ENCODE peak calls at places on chromosomes 5 and 9, in ten cellular contexts. One of them, this sample, is unnamed.

GRCh38 chr9:117412006-117412715 is 2.7 kb downstream of the ASTN2 start:
- DNase-seq in IMR-90: no peak
- DNase-seq in fibroblast of gingiva: no peak
- DNase-seq in astrocyte of the spinal cord: no peak
- DNase-seq in naive thymus-derived CD8-positive, alpha-beta T cell: no peak
- DNase-seq in GM12891: no peak
- DNase-seq in activated CD8-positive, alpha-beta memory T cell treated with anti-CD3 and anti-CD28 coated beads for 1 hour: no peak
- DNase-seq in GM20000: no peak
- DNase-seq in KBM-7: no peak
- DNase-seq in neuronal stem cell: no peak
- DNase-seq in this sample: no peak

GRCh38 chr9:6410653-6411052 is 2.3 kb upstream of the UHRF2 start:
- DNase-seq in IMR-90: no peak
- DNase-seq in fibroblast of gingiva: no peak
- DNase-seq in astrocyte of the spinal cord: no peak
- DNase-seq in naive thymus-derived CD8-positive, alpha-beta T cell: no peak
- DNase-seq in GM12891: no peak
- DNase-seq in activated CD8-positive, alpha-beta memory T cell treated with anti-CD3 and anti-CD28 coated beads for 1 hour: no peak
- DNase-seq in GM20000: no peak
- DNase-seq in KBM-7: peak; percentile 33
- DNase-seq in neuronal stem cell: no peak
- DNase-seq in this sample: no peak

GRCh38 chr9:73265876-73266275 is 114.2 kb downstream of the ANXA1 start:
- DNase-seq in IMR-90: no peak
- DNase-seq in fibroblast of gingiva: no peak
- DNase-seq in astrocyte of the spinal cord: no peak
- DNase-seq in naive thymus-derived CD8-positive, alpha-beta T cell: no peak
- DNase-seq in GM12891: no peak
- DNase-seq in activated CD8-positive, alpha-beta memory T cell treated with anti-CD3 and anti-CD28 coated beads for 1 hour: no peak
- DNase-seq in GM20000: no peak
- DNase-seq in KBM-7: no peak
- DNase-seq in neuronal stem cell: no peak
- DNase-seq in this sample: no peak

GRCh38 chr5:83209963-83210362 is 132.6 kb downstream of the XRCC4 start:
- DNase-seq in IMR-90: no peak
- DNase-seq in fibroblast of gingiva: no peak
- DNase-seq in astrocyte of the spinal cord: no peak
- DNase-seq in naive thymus-derived CD8-positive, alpha-beta T cell: no peak
- DNase-seq in GM12891: no peak
- DNase-seq in activated CD8-positive, alpha-beta memory T cell treated with anti-CD3 and anti-CD28 coated beads for 1 hour: no peak
- DNase-seq in GM20000: no peak
- DNase-seq in KBM-7: no peak
- DNase-seq in neuronal stem cell: no peak
- DNase-seq in this sample: no peak

GRCh38 chr9:125904155-125904841 is 157.1 kb downstream of the PBX3 start:
- DNase-seq in IMR-90: peak; percentile 11
- DNase-seq in fibroblast of gingiva: no peak
- DNase-seq in astrocyte of the spinal cord: no peak
- DNase-seq in naive thymus-derived CD8-positive, alpha-beta T cell: no peak
- DNase-seq in GM12891: no peak
- DNase-seq in activated CD8-positive, alpha-beta memory T cell treated with anti-CD3 and anti-CD28 coated beads for 1 hour: no peak
- DNase-seq in GM20000: no peak
- DNase-seq in KBM-7: peak; percentile 69
- DNase-seq in neuronal stem cell: no peak
- DNase-seq in this sample: peak; percentile 3

GRCh38 chr5:24268482-24269056 is 376.2 kb downstream of the CDH10 start:
- DNase-seq in IMR-90: no peak
- DNase-seq in fibroblast of gingiva: no peak
- DNase-seq in astrocyte of the spinal cord: no peak
- DNase-seq in naive thymus-derived CD8-positive, alpha-beta T cell: no peak
- DNase-seq in GM12891: no peak
- DNase-seq in activated CD8-positive, alpha-beta memory T cell treated with anti-CD3 and anti-CD28 coated beads for 1 hour: no peak
- DNase-seq in GM20000: no peak
- DNase-seq in KBM-7: no peak
- DNase-seq in neuronal stem cell: no peak
- DNase-seq in this sample: no peak

GRCh38 chr9:116572095-116572748 is 114.9 kb upstream of the TRIM32 start:
- DNase-seq in IMR-90: peak; percentile 84
- DNase-seq in fibroblast of gingiva: peak; percentile 89
- DNase-seq in astrocyte of the spinal cord: peak; percentile 76
- DNase-seq in naive thymus-derived CD8-positive, alpha-beta T cell: no peak
- DNase-seq in GM12891: peak; percentile 47
- DNase-seq in activated CD8-positive, alpha-beta memory T cell treated with anti-CD3 and anti-CD28 coated beads for 1 hour: no peak
- DNase-seq in GM20000: peak; percentile 71
- DNase-seq in KBM-7: peak; percentile 80
- DNase-seq in neuronal stem cell: peak; percentile 79
- DNase-seq in this sample: no peak

GRCh38 chr9:130938652-130939404 is at the start of gene FIBCD1:
- DNase-seq in IMR-90: peak; percentile 34
- DNase-seq in fibroblast of gingiva: no peak
- DNase-seq in astrocyte of the spinal cord: peak; percentile 53
- DNase-seq in naive thymus-derived CD8-positive, alpha-beta T cell: no peak
- DNase-seq in GM12891: peak; percentile 75
- DNase-seq in activated CD8-positive, alpha-beta memory T cell treated with anti-CD3 and anti-CD28 coated beads for 1 hour: no peak
- DNase-seq in GM20000: peak; percentile 84
- DNase-seq in KBM-7: peak; percentile 42
- DNase-seq in neuronal stem cell: no peak
- DNase-seq in this sample: peak; percentile 71

GRCh38 chr5:135437796-135438560 is 9.2 kb downstream of the DCANP1 start:
- DNase-seq in IMR-90: peak; percentile 96
- DNase-seq in fibroblast of gingiva: peak; percentile 86
- DNase-seq in astrocyte of the spinal cord: peak; percentile 87
- DNase-seq in naive thymus-derived CD8-positive, alpha-beta T cell: no peak
- DNase-seq in GM12891: no peak
- DNase-seq in activated CD8-positive, alpha-beta memory T cell treated with anti-CD3 and anti-CD28 coated beads for 1 hour: no peak
- DNase-seq in GM20000: no peak
- DNase-seq in KBM-7: no peak
- DNase-seq in neuronal stem cell: no peak
- DNase-seq in this sample: no peak

GRCh38 chr5:72108200-72109050 is 1.1 kb downstream of the MAP1B start:
- DNase-seq in IMR-90: peak; percentile 67
- DNase-seq in fibroblast of gingiva: peak; percentile 70
- DNase-seq in astrocyte of the spinal cord: peak; percentile 77
- DNase-seq in naive thymus-derived CD8-positive, alpha-beta T cell: no peak
- DNase-seq in GM12891: peak; percentile 44
- DNase-seq in activated CD8-positive, alpha-beta memory T cell treated with anti-CD3 and anti-CD28 coated beads for 1 hour: no peak
- DNase-seq in GM20000: peak; percentile 56
- DNase-seq in KBM-7: peak; percentile 12
- DNase-seq in neuronal stem cell: peak; percentile 82
- DNase-seq in this sample: no peak

GRCh38 chr9:107087256-107087655 is 195.8 kb upstream of the RAD23B start:
- DNase-seq in IMR-90: no peak
- DNase-seq in fibroblast of gingiva: no peak
- DNase-seq in astrocyte of the spinal cord: no peak
- DNase-seq in naive thymus-derived CD8-positive, alpha-beta T cell: no peak
- DNase-seq in GM12891: no peak
- DNase-seq in activated CD8-positive, alpha-beta memory T cell treated with anti-CD3 and anti-CD28 coated beads for 1 hour: no peak
- DNase-seq in GM20000: no peak
- DNase-seq in KBM-7: no peak
- DNase-seq in neuronal stem cell: no peak
- DNase-seq in this sample: no peak

GRCh38 chr5:139422307-139422893 is 16.9 kb downstream of the DNAJC18 start:
- DNase-seq in IMR-90: peak; percentile 78
- DNase-seq in fibroblast of gingiva: peak; percentile 57
- DNase-seq in astrocyte of the spinal cord: peak; percentile 78
- DNase-seq in naive thymus-derived CD8-positive, alpha-beta T cell: peak; percentile 83
- DNase-seq in GM12891: peak; percentile 64
- DNase-seq in activated CD8-positive, alpha-beta memory T cell treated with anti-CD3 and anti-CD28 coated beads for 1 hour: peak; percentile 21
- DNase-seq in GM20000: peak; percentile 77
- DNase-seq in KBM-7: peak; percentile 89
- DNase-seq in neuronal stem cell: no peak
- DNase-seq in this sample: peak; percentile 60

GRCh38 chr5:58040044-58040443 is 419.8 kb downstream of the PLK2 start:
- DNase-seq in IMR-90: no peak
- DNase-seq in fibroblast of gingiva: peak; percentile 0
- DNase-seq in astrocyte of the spinal cord: no peak
- DNase-seq in naive thymus-derived CD8-positive, alpha-beta T cell: no peak
- DNase-seq in GM12891: no peak
- DNase-seq in activated CD8-positive, alpha-beta memory T cell treated with anti-CD3 and anti-CD28 coated beads for 1 hour: no peak
- DNase-seq in GM20000: no peak
- DNase-seq in KBM-7: no peak
- DNase-seq in neuronal stem cell: no peak
- DNase-seq in this sample: no peak

GRCh38 chr5:127028822-127029457 is 1.4 kb downstream of the MARCHF3 start:
- DNase-seq in IMR-90: peak; percentile 36
- DNase-seq in fibroblast of gingiva: no peak
- DNase-seq in astrocyte of the spinal cord: peak; percentile 22
- DNase-seq in naive thymus-derived CD8-positive, alpha-beta T cell: peak; percentile 13
- DNase-seq in GM12891: no peak
- DNase-seq in activated CD8-positive, alpha-beta memory T cell treated with anti-CD3 and anti-CD28 coated beads for 1 hour: no peak
- DNase-seq in GM20000: peak; percentile 24
- DNase-seq in KBM-7: peak; percentile 71
- DNase-seq in neuronal stem cell: no peak
- DNase-seq in this sample: peak; percentile 57

GRCh38 chr9:221989-222776 is 7.5 kb downstream of the DOCK8 start:
- DNase-seq in IMR-90: no peak
- DNase-seq in fibroblast of gingiva: no peak
- DNase-seq in astrocyte of the spinal cord: no peak
- DNase-seq in naive thymus-derived CD8-positive, alpha-beta T cell: no peak
- DNase-seq in GM12891: no peak
- DNase-seq in activated CD8-positive, alpha-beta memory T cell treated with anti-CD3 and anti-CD28 coated beads for 1 hour: no peak
- DNase-seq in GM20000: no peak
- DNase-seq in KBM-7: peak; percentile 82
- DNase-seq in neuronal stem cell: no peak
- DNase-seq in this sample: no peak

GRCh38 chr5:78893959-78894676 is 91.0 kb downstream of the ARSB start:
- DNase-seq in IMR-90: peak; percentile 34
- DNase-seq in fibroblast of gingiva: no peak
- DNase-seq in astrocyte of the spinal cord: no peak
- DNase-seq in naive thymus-derived CD8-positive, alpha-beta T cell: no peak
- DNase-seq in GM12891: no peak
- DNase-seq in activated CD8-positive, alpha-beta memory T cell treated with anti-CD3 and anti-CD28 coated beads for 1 hour: no peak
- DNase-seq in GM20000: no peak
- DNase-seq in KBM-7: no peak
- DNase-seq in neuronal stem cell: no peak
- DNase-seq in this sample: no peak

GRCh38 chr9:130129425-130130061 is 42.7 kb upstream of the NCS1 start:
- DNase-seq in IMR-90: peak; percentile 90
- DNase-seq in fibroblast of gingiva: no peak
- DNase-seq in astrocyte of the spinal cord: peak; percentile 61
- DNase-seq in naive thymus-derived CD8-positive, alpha-beta T cell: no peak
- DNase-seq in GM12891: no peak
- DNase-seq in activated CD8-positive, alpha-beta memory T cell treated with anti-CD3 and anti-CD28 coated beads for 1 hour: no peak
- DNase-seq in GM20000: no peak
- DNase-seq in KBM-7: peak; percentile 13
- DNase-seq in neuronal stem cell: no peak
- DNase-seq in this sample: no peak

GRCh38 chr5:124537136-124537919 is 209.1 kb downstream of the ZNF608 start:
- DNase-seq in IMR-90: no peak
- DNase-seq in fibroblast of gingiva: no peak
- DNase-seq in astrocyte of the spinal cord: no peak
- DNase-seq in naive thymus-derived CD8-positive, alpha-beta T cell: no peak
- DNase-seq in GM12891: no peak
- DNase-seq in activated CD8-positive, alpha-beta memory T cell treated with anti-CD3 and anti-CD28 coated beads for 1 hour: no peak
- DNase-seq in GM20000: no peak
- DNase-seq in KBM-7: no peak
- DNase-seq in neuronal stem cell: no peak
- DNase-seq in this sample: no peak